ENCODE peak calls at places on chromosomes 13 and 19, in seven cellular contexts. I is nephron progenitor cell, T is right atrium auricular region, N is esophagus squamous epithelium, V is AG04449, B is cardiac muscle cell, S is CD14-positive monocyte. X is an unnamed sample.

GRCh38 chr13:97394542-97394941 is 39.4 kb upstream of the RAP2A start:
- DNase-seq in I (no peak), T (no peak), N (no peak), V (no peak), B (no peak), S (no peak), X (no peak)

GRCh38 chr13:33174491-33174890 is 111.1 kb downstream of the STARD13 start:
- DNase-seq in I (no peak), T (no peak), N (no peak), V (no peak), B (no peak), S (no peak), X (no peak)

GRCh38 chr19:47391510-47392223 is 27.7 kb downstream of the MEIS3 start:
- DNase-seq in I (peak), T (peak), N (peak), V (no peak), B (peak), S (peak), X (peak)

GRCh38 chr13:80070024-80070703 is 270.8 kb downstream of the SPRY2 start:
- DNase-seq in I (no peak), T (no peak), N (no peak), V (no peak), B (no peak), S (no peak), X (no peak)

GRCh38 chr13:76455960-76456359 is 430.2 kb downstream of the KCTD12 start:
- DNase-seq in I (no peak), T (no peak), N (no peak), V (no peak), B (peak), S (no peak), X (peak)

GRCh38 chr19:44777715-44778347 is at the start of gene CBLC:
- DNase-seq in I (peak), T (no peak), N (no peak), V (no peak), B (no peak), S (no peak), X (no peak)

GRCh38 chr19:3146677-3147100 is 10.9 kb downstream of the GNA15 start:
- DNase-seq in I (peak), T (no peak), N (no peak), V (no peak), B (no peak), S (no peak), X (no peak)

GRCh38 chr13:74306496-74306895 is 172.3 kb upstream of the KLF12 start:
- DNase-seq in I (no peak), T (no peak), N (no peak), V (no peak), B (peak), S (no peak), X (peak)

GRCh38 chr13:111153977-111154332 is 38.8 kb downstream of the ARHGEF7 start:
- DNase-seq in I (peak), T (peak), N (no peak), V (no peak), B (no peak), S (no peak), X (no peak)

GRCh38 chr19:58328999-58329398 is 2.2 kb downstream of the ZSCAN22 start:
- DNase-seq in I (peak), T (no peak), N (no peak), V (no peak), B (no peak), S (no peak), X (no peak)

GRCh38 chr19:574658-575526 is 2.5 kb downstream of the BSG start:
- DNase-seq in I (peak), T (no peak), N (no peak), V (no peak), B (peak), S (no peak), X (no peak)

GRCh38 chr19:35063940-35064818 is 22.7 kb downstream of the HPN start:
- DNase-seq in I (no peak), T (no peak), N (no peak), V (no peak), B (peak), S (no peak), X (peak)

GRCh38 chr19:29263305-29264080 is 50.5 kb upstream of the UQCRFS1 start:
- DNase-seq in I (peak), T (peak), N (no peak), V (no peak), B (peak), S (no peak), X (peak)

GRCh38 chr19:1529430-1529816 is 5.5 kb downstream of the PLK5 start:
- DNase-seq in I (no peak), T (no peak), N (no peak), V (no peak), B (no peak), S (no peak), X (no peak)

GRCh38 chr13:24159362-24159761 is 1.2 kb upstream of the SPATA13 start:
- DNase-seq in I (no peak), T (no peak), N (no peak), V (no peak), B (no peak), S (no peak), X (no peak)

GRCh38 chr19:17951151-17952040 is 15.5 kb upstream of the KCNN1 start:
- DNase-seq in I (peak), T (no peak), N (no peak), V (no peak), B (no peak), S (peak), X (no peak)

GRCh38 chr13:73676550-73677040 is 457.6 kb downstream of the KLF12 start:
- DNase-seq in I (no peak), T (no peak), N (no peak), V (no peak), B (no peak), S (no peak), X (no peak)

GRCh38 chr19:48370955-48371354 is 6.8 kb downstream of the SYNGR4 start:
- DNase-seq in I (no peak), T (no peak), N (no peak), V (no peak), B (no peak), S (no peak), X (no peak)

GRCh38 chr13:42593719-42594012 is 19.7 kb downstream of the TNFSF11 start:
- DNase-seq in I (no peak), T (no peak), N (no peak), V (no peak), B (no peak), S (no peak), X (no peak)

GRCh38 chr13:90238433-90238832 is 1109.1 kb upstream of the MIR17HG start:
- DNase-seq in I (no peak), T (no peak), N (no peak), V (no peak), B (peak), S (no peak), X (no peak)

GRCh38 chr19:4264812-4265211 is 14.3 kb upstream of the SHD start:
- DNase-seq in I (no peak), T (no peak), N (no peak), V (no peak), B (no peak), S (no peak), X (no peak)

GRCh38 chr19:44552324-44552723 is 22.8 kb upstream of the CEACAM20 start:
- DNase-seq in I (peak), T (peak), N (no peak), V (no peak), B (peak), S (peak), X (no peak)

GRCh38 chr19:8468761-8469458 is 24.1 kb downstream of the HNRNPM start:
- DNase-seq in I (no peak), T (no peak), N (no peak), V (no peak), B (peak), S (no peak), X (peak)

GRCh38 chr13:26074706-26075105 is 22.9 kb upstream of the SHISA2 start:
- DNase-seq in I (no peak), T (no peak), N (no peak), V (no peak), B (peak), S (no peak), X (no peak)

GRCh38 chr13:23679214-23679613 is 109.0 kb downstream of the TNFRSF19 start:
- DNase-seq in I (no peak), T (no peak), N (no peak), V (peak), B (peak), S (no peak), X (no peak)

GRCh38 chr13:55038230-55038629 is 2009.6 kb downstream of the OLFM4 start:
- DNase-seq in I (no peak), T (no peak), N (no peak), V (no peak), B (no peak), S (no peak), X (no peak)

GRCh38 chr19:34217952-34218817 is 36.2 kb upstream of the GARRE1 start:
- DNase-seq in I (no peak), T (no peak), N (no peak), V (peak), B (peak), S (no peak), X (peak)

GRCh38 chr19:18771328-18772242 is 19.5 kb downstream of the COMP start:
- DNase-seq in I (no peak), T (no peak), N (no peak), V (no peak), B (no peak), S (no peak), X (no peak)

GRCh38 chr19:860481-861098 is 1.1 kb downstream of the CFD start:
- DNase-seq in I (peak), T (peak), N (no peak), V (no peak), B (peak), S (no peak), X (no peak)

GRCh38 chr19:37953576-37954303 is 46.7 kb downstream of the SIPA1L3 start:
- DNase-seq in I (no peak), T (no peak), N (no peak), V (no peak), B (peak), S (no peak), X (no peak)

GRCh38 chr13:21075303-21076264 is 14.2 kb upstream of the LATS2 start:
- DNase-seq in I (peak), T (no peak), N (no peak), V (no peak), B (peak), S (no peak), X (no peak)

GRCh38 chr13:85575110-85575509 is 224.1 kb downstream of the SLITRK6 start:
- DNase-seq in I (no peak), T (no peak), N (no peak), V (no peak), B (no peak), S (no peak), X (no peak)

GRCh38 chr19:40933025-40933424 is 51.0 kb upstream of the CYP2A7 start:
- DNase-seq in I (no peak), T (no peak), N (no peak), V (no peak), B (peak), S (no peak), X (no peak)

GRCh38 chr13:95530178-95530577 is 22.3 kb upstream of the CLDN10 start:
- DNase-seq in I (no peak), T (no peak), N (no peak), V (no peak), B (peak), S (no peak), X (no peak)

GRCh38 chr13:114019367-114019766 is 45.5 kb upstream of the C13orf46 start:
- DNase-seq in I (peak), T (no peak), N (no peak), V (no peak), B (no peak), S (no peak), X (no peak)

GRCh38 chr13:26075498-26075897 is 23.7 kb upstream of the SHISA2 start:
- DNase-seq in I (no peak), T (no peak), N (no peak), V (no peak), B (no peak), S (no peak), X (no peak)

GRCh38 chr19:54893406-54893805 is 12.5 kb upstream of the NCR1 start:
- DNase-seq in I (no peak), T (no peak), N (no peak), V (no peak), B (no peak), S (no peak), X (no peak)

GRCh38 chr19:23776507-23777205 is 18.0 kb upstream of the ZNF681 start:
- DNase-seq in I (no peak), T (peak), N (no peak), V (no peak), B (no peak), S (no peak), X (no peak)

GRCh38 chr19:11453468-11454341 is 18.3 kb downstream of the PRKCSH start:
- DNase-seq in I (no peak), T (no peak), N (no peak), V (no peak), B (no peak), S (no peak), X (no peak)
- TF ChIP-seq CTCF in I (peak), T (no peak), N (no peak), V (peak), B (peak), S (peak), X (peak)

DNA sequence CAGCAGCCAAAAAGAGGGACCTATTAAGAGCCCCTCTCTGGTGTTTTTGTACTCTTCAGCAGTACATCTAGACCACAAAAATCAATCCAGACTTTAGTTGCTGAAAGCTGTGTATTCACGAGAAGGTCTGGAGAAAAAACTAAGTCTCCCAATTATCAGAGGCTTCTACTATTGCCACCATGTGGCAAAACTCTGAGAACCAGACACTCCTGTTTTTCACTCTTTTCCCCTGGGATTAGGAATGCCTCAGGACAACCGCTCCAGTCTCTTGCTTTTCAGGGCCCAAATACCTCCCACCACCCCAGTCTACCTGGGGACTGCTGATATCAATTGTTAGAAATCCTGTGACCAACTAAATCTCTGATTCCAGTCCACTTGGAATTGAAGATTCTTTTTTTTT is 30.1 kb upstream of the OBI1 start:
- DNase-seq in I (no peak), T (no peak), N (no peak), V (no peak), B (peak), S (no peak), X (no peak)
- TF ChIP-seq CTCF in I (no peak), T (peak), N (no peak), V (no peak), B (peak), S (no peak), X (no peak)

DNA sequence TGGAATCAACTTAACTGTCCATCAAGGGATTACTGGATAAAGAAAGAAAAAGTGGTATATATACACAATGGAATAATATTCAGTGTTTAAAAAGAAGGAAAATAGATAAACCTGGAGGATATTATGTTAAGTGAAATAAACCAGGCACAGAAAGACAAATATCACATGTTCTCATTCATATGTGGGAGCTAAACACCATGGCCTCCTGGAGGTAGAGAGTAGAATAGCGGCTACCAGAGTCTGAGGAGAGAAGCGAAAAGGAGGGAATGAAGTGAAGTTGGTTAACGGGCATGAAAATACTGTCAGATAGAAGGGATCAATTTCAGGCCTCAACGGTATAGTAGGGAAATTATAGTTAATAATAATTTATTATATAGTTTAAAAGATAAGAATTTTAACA is 147.5 kb upstream of the OBI1 start:
- DNase-seq in I (no peak), T (no peak), N (no peak), V (no peak), B (peak), S (no peak), X (no peak)
- TF ChIP-seq CTCF in I (peak), T (peak), N (no peak), V (no peak), B (peak), S (peak), X (no peak)

DNA sequence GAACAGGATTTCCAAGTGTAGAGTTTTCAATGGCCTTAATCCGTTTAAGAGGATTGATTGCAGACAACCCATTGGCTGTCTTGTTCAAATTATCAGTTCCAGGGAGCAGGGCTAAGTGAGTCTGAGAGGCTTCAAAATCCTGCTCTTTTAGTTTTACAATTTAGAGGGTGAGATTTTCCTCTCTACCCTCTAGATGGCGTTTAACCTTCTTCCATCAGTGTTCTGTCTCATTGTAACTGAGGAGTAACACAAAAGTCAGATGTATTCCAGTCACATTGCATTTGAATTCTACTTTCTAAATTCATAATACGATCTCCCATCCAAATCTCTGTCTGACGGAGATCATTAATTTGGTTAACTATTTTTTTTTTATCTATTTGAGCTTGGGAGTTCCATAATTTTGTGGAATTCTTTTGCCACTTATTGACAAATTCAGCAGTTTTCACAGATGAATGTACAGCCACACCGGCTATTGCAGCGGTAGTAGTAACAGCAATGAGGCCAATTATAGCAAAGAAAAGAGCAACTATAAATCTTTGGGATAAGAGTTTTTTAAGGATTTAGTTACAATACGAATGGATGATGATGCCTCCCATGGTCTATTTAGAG is 7.8 kb upstream of the C19orf84 start:
- DNase-seq in I (no peak), T (no peak), N (no peak), V (no peak), B (peak), S (no peak), X (no peak)
- TF ChIP-seq CTCF in I (peak), T (peak), N (peak), V (peak), B (peak), S (peak), X (peak)

DNA sequence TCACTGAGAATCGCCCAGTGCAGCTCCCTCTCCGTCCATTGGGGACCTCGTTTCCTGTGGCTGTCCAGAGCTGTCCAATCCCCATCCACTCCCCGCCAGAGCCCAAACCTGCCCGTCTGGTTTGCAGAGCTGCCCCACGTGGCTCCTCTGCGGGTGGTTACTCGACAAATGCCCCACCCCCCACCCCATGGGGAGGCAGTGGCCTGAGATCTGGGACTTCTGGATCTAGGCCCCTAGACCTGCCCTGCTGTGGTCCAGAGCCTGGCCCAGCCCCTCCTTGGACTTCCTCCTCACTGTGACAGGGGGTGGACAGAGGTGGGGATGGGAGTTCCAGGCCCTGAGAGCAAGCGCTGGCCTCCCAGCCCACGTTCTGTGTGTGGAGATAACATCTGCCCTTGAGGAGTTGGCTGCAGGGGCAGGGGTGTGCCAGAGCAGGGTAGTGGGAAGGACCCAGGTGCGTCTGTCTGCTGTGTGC is 29.1 kb downstream of the PAK4 start:
- DNase-seq in I (no peak), T (no peak), N (no peak), V (no peak), B (peak), S (no peak), X (no peak)
- TF ChIP-seq CTCF in I (no peak), T (no peak), N (no peak), V (no peak), B (no peak), S (no peak), X (no peak)

GRCh38 chr13:41061075-41061913 is at the start of gene WBP4:
- DNase-seq in I (peak), T (peak), N (peak), V (peak), B (peak), S (peak), X (peak)
- TF ChIP-seq CTCF in I (no peak), T (peak), N (peak), V (peak), B (peak), S (no peak), X (no peak)

DNA sequence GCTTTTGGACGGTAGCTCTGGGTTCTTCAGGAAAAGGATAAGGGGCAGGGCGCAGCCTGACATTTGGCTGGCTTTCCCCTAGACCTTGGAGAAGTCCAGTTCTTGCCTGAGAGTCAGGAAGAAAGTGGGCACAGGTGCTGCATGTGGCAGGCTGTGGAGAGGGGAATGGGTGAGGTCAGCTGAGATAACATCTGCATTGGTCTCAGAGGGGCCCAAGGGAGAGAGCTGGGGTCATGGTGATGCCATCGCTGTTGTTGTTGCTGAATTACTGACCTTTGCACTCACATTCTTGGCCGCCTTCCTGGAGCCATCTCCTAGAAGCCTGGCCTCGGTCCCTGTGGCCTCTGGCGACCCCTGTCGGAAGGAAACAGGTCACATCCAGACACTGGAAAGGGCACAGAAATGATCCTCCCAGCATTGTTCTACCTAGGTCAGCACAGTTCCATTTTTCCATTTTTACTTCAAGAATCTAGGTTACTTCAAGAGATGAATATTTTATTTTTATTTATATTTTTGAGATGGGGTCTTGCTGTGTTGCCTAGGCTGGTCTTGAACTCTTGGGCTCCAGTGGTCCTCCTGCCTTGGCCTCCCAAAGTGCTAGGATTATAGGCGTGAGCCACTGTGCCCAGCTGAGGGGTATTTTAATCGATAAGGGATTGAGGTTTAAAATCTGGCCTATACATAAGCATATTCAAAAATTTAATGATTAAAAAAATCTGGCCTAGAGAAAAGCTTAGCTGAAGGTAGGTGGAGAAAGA is 6.5 kb upstream of the LIPE start:
- DNase-seq in I (peak), T (peak), N (no peak), V (no peak), B (peak), S (no peak), X (no peak)
- TF ChIP-seq CTCF in I (peak), T (peak), N (peak), V (peak), B (peak), S (peak), X (peak)

X was measured in HFF-Myc.